ENCODE peak calls at places on chromosome 4, in seven cellular contexts. One of them, this sample, is unnamed.

GRCh38 chr4:125085-125820 is 952 bp downstream of the ZNF718 start:
- DNase-seq in HFFc6: no peak
- DNase-seq in dorsolateral prefrontal cortex: peak; percentile 33
- DNase-seq in right atrium auricular region: peak; percentile 59
- DNase-seq in adrenal gland: peak; percentile 61
- DNase-seq in pancreas: peak; percentile 43
- DNase-seq in fibroblast of pulmonary artery: peak; percentile 41
- DNase-seq in this sample: peak; percentile 58

GRCh38 chr4:104394409-104394813 is 100.3 kb downstream of the CXXC4 start:
- DNase-seq in HFFc6: no peak
- DNase-seq in dorsolateral prefrontal cortex: peak; percentile 65
- DNase-seq in right atrium auricular region: no peak
- DNase-seq in adrenal gland: no peak
- DNase-seq in pancreas: no peak
- DNase-seq in fibroblast of pulmonary artery: no peak
- DNase-seq in this sample: no peak

GRCh38 chr4:168781884-168782283 is 228.2 kb downstream of the CBR4 start:
- DNase-seq in HFFc6: no peak
- DNase-seq in dorsolateral prefrontal cortex: no peak
- DNase-seq in right atrium auricular region: no peak
- DNase-seq in adrenal gland: no peak
- DNase-seq in pancreas: no peak
- DNase-seq in fibroblast of pulmonary artery: no peak
- DNase-seq in this sample: no peak

GRCh38 chr4:7120341-7120740 is 52.5 kb upstream of the GRPEL1 start:
- DNase-seq in HFFc6: no peak
- DNase-seq in dorsolateral prefrontal cortex: no peak
- DNase-seq in right atrium auricular region: no peak
- DNase-seq in adrenal gland: no peak
- DNase-seq in pancreas: no peak
- DNase-seq in fibroblast of pulmonary artery: no peak
- DNase-seq in this sample: no peak

GRCh38 chr4:139901516-139902327 is 236.1 kb downstream of the MGST2 start:
- DNase-seq in HFFc6: no peak
- DNase-seq in dorsolateral prefrontal cortex: no peak
- DNase-seq in right atrium auricular region: no peak
- DNase-seq in adrenal gland: peak; percentile 15
- DNase-seq in pancreas: no peak
- DNase-seq in fibroblast of pulmonary artery: no peak
- DNase-seq in this sample: no peak

GRCh38 chr4:187865914-187866313 is 129.7 kb upstream of the ZFP42 start:
- DNase-seq in HFFc6: no peak
- DNase-seq in dorsolateral prefrontal cortex: no peak
- DNase-seq in right atrium auricular region: no peak
- DNase-seq in adrenal gland: no peak
- DNase-seq in pancreas: no peak
- DNase-seq in fibroblast of pulmonary artery: no peak
- DNase-seq in this sample: no peak

GRCh38 chr4:36979494-36979893 is 265.0 kb upstream of the NWD2 start:
- DNase-seq in HFFc6: no peak
- DNase-seq in dorsolateral prefrontal cortex: no peak
- DNase-seq in right atrium auricular region: no peak
- DNase-seq in adrenal gland: no peak
- DNase-seq in pancreas: no peak
- DNase-seq in fibroblast of pulmonary artery: no peak
- DNase-seq in this sample: no peak

GRCh38 chr4:6107114-6107791 is 89.0 kb upstream of the C4orf50 start:
- DNase-seq in HFFc6: no peak
- DNase-seq in dorsolateral prefrontal cortex: no peak
- DNase-seq in right atrium auricular region: no peak
- DNase-seq in adrenal gland: no peak
- DNase-seq in pancreas: no peak
- DNase-seq in fibroblast of pulmonary artery: no peak
- DNase-seq in this sample: no peak

GRCh38 chr4:107755841-107756356 is 35.9 kb upstream of the PAPSS1 start:
- DNase-seq in HFFc6: no peak
- DNase-seq in dorsolateral prefrontal cortex: no peak
- DNase-seq in right atrium auricular region: no peak
- DNase-seq in adrenal gland: no peak
- DNase-seq in pancreas: no peak
- DNase-seq in fibroblast of pulmonary artery: peak; percentile 17
- DNase-seq in this sample: no peak

GRCh38 chr4:184268574-184269160 is 51.0 kb upstream of the ENPP6 start:
- DNase-seq in HFFc6: no peak
- DNase-seq in dorsolateral prefrontal cortex: no peak
- DNase-seq in right atrium auricular region: peak; percentile 13
- DNase-seq in adrenal gland: no peak
- DNase-seq in pancreas: no peak
- DNase-seq in fibroblast of pulmonary artery: peak; percentile 34
- DNase-seq in this sample: no peak

GRCh38 chr4:101256222-101256621 is 91.1 kb downstream of the PPP3CA start:
- DNase-seq in HFFc6: no peak
- DNase-seq in dorsolateral prefrontal cortex: no peak
- DNase-seq in right atrium auricular region: no peak
- DNase-seq in adrenal gland: no peak
- DNase-seq in pancreas: no peak
- DNase-seq in fibroblast of pulmonary artery: no peak
- DNase-seq in this sample: no peak

GRCh38 chr4:86834901-86835300 is 14.3 kb downstream of the SLC10A6 start:
- DNase-seq in HFFc6: peak; percentile 93
- DNase-seq in dorsolateral prefrontal cortex: no peak
- DNase-seq in right atrium auricular region: no peak
- DNase-seq in adrenal gland: no peak
- DNase-seq in pancreas: no peak
- DNase-seq in fibroblast of pulmonary artery: no peak
- DNase-seq in this sample: no peak

GRCh38 chr4:95546866-95547707 is 1.7 kb downstream of the UNC5C start:
- DNase-seq in HFFc6: no peak
- DNase-seq in dorsolateral prefrontal cortex: no peak
- DNase-seq in right atrium auricular region: no peak
- DNase-seq in adrenal gland: peak; percentile 30
- DNase-seq in pancreas: no peak
- DNase-seq in fibroblast of pulmonary artery: no peak
- DNase-seq in this sample: no peak

GRCh38 chr4:33160126-33160525 is 2440.0 kb downstream of the PCDH7 start:
- DNase-seq in HFFc6: no peak
- DNase-seq in dorsolateral prefrontal cortex: no peak
- DNase-seq in right atrium auricular region: no peak
- DNase-seq in adrenal gland: no peak
- DNase-seq in pancreas: no peak
- DNase-seq in fibroblast of pulmonary artery: peak; percentile 76
- DNase-seq in this sample: no peak

GRCh38 chr4:40186665-40187014 is 10.2 kb upstream of the RHOH start:
- DNase-seq in HFFc6: no peak
- DNase-seq in dorsolateral prefrontal cortex: no peak
- DNase-seq in right atrium auricular region: no peak
- DNase-seq in adrenal gland: no peak
- DNase-seq in pancreas: no peak
- DNase-seq in fibroblast of pulmonary artery: no peak
- DNase-seq in this sample: no peak

GRCh38 chr4:80180743-80181142 is 16.6 kb upstream of the PRDM8 start:
- DNase-seq in HFFc6: no peak
- DNase-seq in dorsolateral prefrontal cortex: no peak
- DNase-seq in right atrium auricular region: no peak
- DNase-seq in adrenal gland: no peak
- DNase-seq in pancreas: no peak
- DNase-seq in fibroblast of pulmonary artery: no peak
- DNase-seq in this sample: no peak

GRCh38 chr4:165369522-165369921 is 9.3 kb upstream of the CPE start:
- DNase-seq in HFFc6: no peak
- DNase-seq in dorsolateral prefrontal cortex: no peak
- DNase-seq in right atrium auricular region: no peak
- DNase-seq in adrenal gland: no peak
- DNase-seq in pancreas: no peak
- DNase-seq in fibroblast of pulmonary artery: peak; percentile 51
- DNase-seq in this sample: no peak

GRCh38 chr4:126209117-126209516 is 894.4 kb downstream of the FAT4 start:
- DNase-seq in HFFc6: no peak
- DNase-seq in dorsolateral prefrontal cortex: no peak
- DNase-seq in right atrium auricular region: no peak
- DNase-seq in adrenal gland: no peak
- DNase-seq in pancreas: no peak
- DNase-seq in fibroblast of pulmonary artery: no peak
- DNase-seq in this sample: no peak

GRCh38 chr4:1080961-1081688 is 32.2 kb downstream of the RNF212 start:
- DNase-seq in HFFc6: no peak
- DNase-seq in dorsolateral prefrontal cortex: no peak
- DNase-seq in right atrium auricular region: no peak
- DNase-seq in adrenal gland: no peak
- DNase-seq in pancreas: no peak
- DNase-seq in fibroblast of pulmonary artery: peak; percentile 34
- DNase-seq in this sample: no peak

GRCh38 chr4:5474756-5475155 is 233.6 kb downstream of the EVC2 start:
- DNase-seq in HFFc6: peak; percentile 5
- DNase-seq in dorsolateral prefrontal cortex: no peak
- DNase-seq in right atrium auricular region: peak; percentile 11
- DNase-seq in adrenal gland: no peak
- DNase-seq in pancreas: no peak
- DNase-seq in fibroblast of pulmonary artery: peak; percentile 17
- DNase-seq in this sample: no peak

GRCh38 chr4:176660561-176660960 is 132.2 kb downstream of the VEGFC start:
- DNase-seq in HFFc6: no peak
- DNase-seq in dorsolateral prefrontal cortex: no peak
- DNase-seq in right atrium auricular region: no peak
- DNase-seq in adrenal gland: no peak
- DNase-seq in pancreas: no peak
- DNase-seq in fibroblast of pulmonary artery: no peak
- DNase-seq in this sample: no peak
- TF ChIP-seq CTCF in HFFc6: peak; percentile 56
- TF ChIP-seq CTCF in dorsolateral prefrontal cortex: no peak
- TF ChIP-seq CTCF in right atrium auricular region: no peak
- TF ChIP-seq CTCF in adrenal gland: peak; percentile 27
- TF ChIP-seq CTCF in pancreas: no peak
- TF ChIP-seq CTCF in fibroblast of pulmonary artery: peak; percentile 9
- TF ChIP-seq CTCF in this sample: no peak

GRCh38 chr4:114304567-114304966 is 294.0 kb upstream of the UGT8 start:
- DNase-seq in HFFc6: no peak
- DNase-seq in dorsolateral prefrontal cortex: no peak
- DNase-seq in right atrium auricular region: no peak
- DNase-seq in adrenal gland: no peak
- DNase-seq in pancreas: no peak
- DNase-seq in fibroblast of pulmonary artery: no peak
- DNase-seq in this sample: no peak
- TF ChIP-seq CTCF in HFFc6: no peak
- TF ChIP-seq CTCF in dorsolateral prefrontal cortex: no peak
- TF ChIP-seq CTCF in right atrium auricular region: no peak
- TF ChIP-seq CTCF in adrenal gland: no peak
- TF ChIP-seq CTCF in pancreas: no peak
- TF ChIP-seq CTCF in fibroblast of pulmonary artery: no peak
- TF ChIP-seq CTCF in this sample: no peak

GRCh38 chr4:138838251-138838650 is 177.3 kb upstream of the NOCT start:
- DNase-seq in HFFc6: no peak
- DNase-seq in dorsolateral prefrontal cortex: no peak
- DNase-seq in right atrium auricular region: no peak
- DNase-seq in adrenal gland: no peak
- DNase-seq in pancreas: no peak
- DNase-seq in fibroblast of pulmonary artery: no peak
- DNase-seq in this sample: no peak

GRCh38 chr4:138834029-138834428 is 181.6 kb upstream of the NOCT start:
- DNase-seq in HFFc6: no peak
- DNase-seq in dorsolateral prefrontal cortex: no peak
- DNase-seq in right atrium auricular region: no peak
- DNase-seq in adrenal gland: no peak
- DNase-seq in pancreas: no peak
- DNase-seq in fibroblast of pulmonary artery: no peak
- DNase-seq in this sample: no peak

GRCh38 chr4:138832563-138832962 is 183.0 kb upstream of the NOCT start:
- DNase-seq in HFFc6: no peak
- DNase-seq in dorsolateral prefrontal cortex: no peak
- DNase-seq in right atrium auricular region: no peak
- DNase-seq in adrenal gland: no peak
- DNase-seq in pancreas: no peak
- DNase-seq in fibroblast of pulmonary artery: no peak
- DNase-seq in this sample: no peak

GRCh38 chr4:138839574-138839973 is 176.0 kb upstream of the NOCT start:
- DNase-seq in HFFc6: no peak
- DNase-seq in dorsolateral prefrontal cortex: no peak
- DNase-seq in right atrium auricular region: no peak
- DNase-seq in adrenal gland: no peak
- DNase-seq in pancreas: no peak
- DNase-seq in fibroblast of pulmonary artery: no peak
- DNase-seq in this sample: no peak

DNA sequence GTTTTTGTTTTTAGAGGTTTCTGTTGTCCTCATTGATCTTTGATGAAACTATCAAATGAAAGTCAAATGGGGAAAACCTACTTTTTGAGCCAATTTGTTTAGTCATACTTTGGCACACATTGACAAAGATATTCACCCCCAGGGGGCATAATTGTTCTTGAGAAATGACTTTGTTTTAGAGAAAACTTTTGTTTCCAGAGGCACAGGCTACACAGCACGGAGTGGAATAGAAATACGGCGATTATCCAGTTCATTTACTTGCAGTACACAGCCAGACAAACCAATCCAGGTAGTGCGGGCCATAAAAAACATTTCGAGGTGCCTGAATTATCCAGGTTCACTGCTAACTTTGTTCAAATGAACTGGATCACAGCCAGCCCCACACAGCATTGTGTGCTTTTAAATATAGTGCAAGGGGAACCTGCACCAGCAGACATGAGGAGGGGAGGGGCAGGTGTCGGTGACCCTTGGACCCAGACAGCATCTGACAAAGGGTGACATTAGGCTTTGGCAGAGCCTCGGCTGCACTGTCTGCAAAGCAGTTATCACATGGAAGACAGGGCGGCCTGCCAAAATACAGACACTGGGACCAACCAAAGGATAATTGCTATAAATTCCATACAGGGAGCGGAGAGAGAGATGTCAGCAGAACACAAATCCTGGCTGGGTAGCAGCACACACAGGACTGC is 179.6 kb upstream of the NOCT start:
- DNase-seq in HFFc6: peak; percentile 24
- DNase-seq in dorsolateral prefrontal cortex: no peak
- DNase-seq in right atrium auricular region: no peak
- DNase-seq in adrenal gland: no peak
- DNase-seq in pancreas: peak; percentile 12
- DNase-seq in fibroblast of pulmonary artery: peak; percentile 41
- DNase-seq in this sample: no peak
- TF ChIP-seq CTCF in HFFc6: peak; percentile 52
- TF ChIP-seq CTCF in dorsolateral prefrontal cortex: no peak
- TF ChIP-seq CTCF in right atrium auricular region: peak; percentile 31
- TF ChIP-seq CTCF in adrenal gland: no peak
- TF ChIP-seq CTCF in pancreas: no peak
- TF ChIP-seq CTCF in fibroblast of pulmonary artery: no peak
- TF ChIP-seq CTCF in this sample: no peak

DNA sequence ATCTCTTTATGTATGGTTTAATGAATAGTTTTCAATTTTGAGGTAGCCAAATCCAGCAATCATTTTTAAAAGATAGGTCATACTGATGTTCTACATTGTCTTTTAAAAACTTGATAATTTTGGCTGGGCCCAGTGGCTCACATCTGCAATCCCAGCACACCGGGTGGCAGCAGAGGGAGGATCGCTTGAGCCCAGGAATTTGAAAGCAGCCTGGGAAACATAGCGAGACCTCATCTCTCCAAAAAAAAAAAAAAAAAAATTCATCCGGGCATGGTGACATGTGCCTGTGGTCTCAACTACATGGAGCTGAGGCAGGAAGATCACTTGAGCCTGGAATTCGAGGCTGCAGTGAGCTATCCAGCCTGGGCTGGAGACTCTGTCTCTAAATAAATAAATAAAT is 419.8 kb downstream of the GALNTL6 start:
- DNase-seq in HFFc6: no peak
- DNase-seq in dorsolateral prefrontal cortex: no peak
- DNase-seq in right atrium auricular region: no peak
- DNase-seq in adrenal gland: no peak
- DNase-seq in pancreas: no peak
- DNase-seq in fibroblast of pulmonary artery: no peak
- DNase-seq in this sample: no peak
- TF ChIP-seq CTCF in HFFc6: no peak
- TF ChIP-seq CTCF in dorsolateral prefrontal cortex: no peak
- TF ChIP-seq CTCF in right atrium auricular region: no peak
- TF ChIP-seq CTCF in adrenal gland: no peak
- TF ChIP-seq CTCF in pancreas: no peak
- TF ChIP-seq CTCF in fibroblast of pulmonary artery: no peak
- TF ChIP-seq CTCF in this sample: no peak